ENCODE peak calls at places on chromosomes 13 and 19, in eight cellular contexts. C is epithelial cell of prostate; J is effector memory CD4-positive, alpha-beta T cell; G is prostate gland; L is dorsolateral prefrontal cortex; P is CD4-positive, alpha-beta T cell; Z is left ventricle myocardium inferior; U is right atrium auricular region. A is an unnamed sample.

GRCh38 chr19:47229674-47230121 is 1.3 kb downstream of the BBC3 start:
- DNase-seq in C (no peak), J (no peak), G (no peak), L (no peak), P (no peak), Z (no peak), U (no peak), A (no peak)

GRCh38 chr19:40685563-40685962 is 4.9 kb downstream of the NUMBL start:
- DNase-seq in C (no peak), J (no peak), G (no peak), L (no peak), P (no peak), Z (no peak), U (no peak), A (no peak)

GRCh38 chr13:79423801-79424642 is 18.0 kb upstream of the RBM26 start:
- DNase-seq in C (no peak), J (no peak), G (no peak), L (no peak), P (no peak), Z (no peak), U (no peak), A (no peak)

GRCh38 chr13:93409001-93409400 is 182.4 kb downstream of the GPC6 start:
- DNase-seq in C (no peak), J (no peak), G (no peak), L (no peak), P (no peak), Z (no peak), U (no peak), A (no peak)

GRCh38 chr19:33444238-33444992 is 70.9 kb downstream of the CEBPG start:
- DNase-seq in C (no peak), J (no peak), G (no peak), L (no peak), P (no peak), Z (peak), U (no peak), A (no peak)

GRCh38 chr13:66543780-66544179 is 686.4 kb downstream of the PCDH9 start:
- DNase-seq in C (no peak), J (no peak), G (no peak), L (no peak), P (no peak), Z (no peak), U (no peak), A (no peak)

GRCh38 chr19:43820098-43820860 is 6.8 kb upstream of the ZNF283 start:
- DNase-seq in C (no peak), J (no peak), G (no peak), L (peak), P (no peak), Z (peak), U (no peak), A (peak)

GRCh38 chr13:93446256-93446655 is 219.6 kb downstream of the GPC6 start:
- DNase-seq in C (no peak), J (no peak), G (no peak), L (no peak), P (no peak), Z (no peak), U (no peak), A (no peak)

GRCh38 chr13:59112375-59112774 is 1051.4 kb downstream of the DIAPH3 start:
- DNase-seq in C (no peak), J (no peak), G (no peak), L (peak), P (no peak), Z (no peak), U (peak), A (peak)

GRCh38 chr13:101972191-101972590 is 429.7 kb downstream of the FGF14 start:
- DNase-seq in C (no peak), J (no peak), G (no peak), L (no peak), P (no peak), Z (no peak), U (no peak), A (no peak)

GRCh38 chr19:5480427-5480836 is 25.2 kb downstream of the ZNRF4 start:
- DNase-seq in C (no peak), J (no peak), G (no peak), L (no peak), P (peak), Z (no peak), U (no peak), A (no peak)

GRCh38 chr13:55664178-55664577 is 1476.5 kb upstream of the PRR20A start:
- DNase-seq in C (no peak), J (no peak), G (no peak), L (no peak), P (no peak), Z (no peak), U (no peak), A (no peak)

GRCh38 chr19:42028304-42029216 is 34.5 kb upstream of the ATP1A3 start:
- DNase-seq in C (no peak), J (no peak), G (no peak), L (no peak), P (no peak), Z (no peak), U (no peak), A (no peak)

GRCh38 chr19:15457701-15458484 is 6.5 kb downstream of the RASAL3 start:
- DNase-seq in C (no peak), J (no peak), G (no peak), L (no peak), P (no peak), Z (no peak), U (no peak), A (no peak)

GRCh38 chr13:24865158-24865557 is 101.2 kb downstream of the RNF17 start:
- DNase-seq in C (no peak), J (no peak), G (no peak), L (no peak), P (no peak), Z (no peak), U (no peak), A (no peak)

GRCh38 chr19:6674868-6675305 is 4.9 kb upstream of the TNFSF14 start:
- DNase-seq in C (no peak), J (peak), G (no peak), L (no peak), P (peak), Z (peak), U (no peak), A (no peak)

GRCh38 chr19:49552749-49553148 is 24.9 kb downstream of the RCN3 start:
- DNase-seq in C (no peak), J (no peak), G (no peak), L (no peak), P (peak), Z (no peak), U (no peak), A (no peak)

GRCh38 chr13:26497991-26498423 is 59.5 kb upstream of the WASF3 start:
- DNase-seq in C (no peak), J (no peak), G (no peak), L (no peak), P (no peak), Z (no peak), U (no peak), A (no peak)

GRCh38 chr13:110875243-110875642 is 39.6 kb downstream of the ANKRD10 start:
- DNase-seq in C (no peak), J (no peak), G (no peak), L (no peak), P (no peak), Z (no peak), U (no peak), A (no peak)

GRCh38 chr13:30618186-30618937 is 642 bp downstream of the USPL1 start:
- DNase-seq in C (no peak), J (no peak), G (peak), L (no peak), P (no peak), Z (no peak), U (no peak), A (no peak)

GRCh38 chr13:78121459-78122348 is 203.1 kb upstream of the EDNRB start:
- DNase-seq in C (no peak), J (no peak), G (peak), L (peak), P (no peak), Z (peak), U (peak), A (no peak)

GRCh38 chr19:56642711-56643459 is at the start of gene SMIM17:
- DNase-seq in C (no peak), J (no peak), G (no peak), L (peak), P (no peak), Z (no peak), U (no peak), A (peak)

GRCh38 chr13:33228645-33229445 is 56.7 kb downstream of the STARD13 start:
- DNase-seq in C (no peak), J (no peak), G (no peak), L (no peak), P (no peak), Z (no peak), U (no peak), A (no peak)

GRCh38 chr13:97125810-97126738 is 96.1 kb upstream of the MBNL2 start:
- DNase-seq in C (peak), J (no peak), G (no peak), L (no peak), P (no peak), Z (peak), U (no peak), A (no peak)
- H3K27ac ChIP-seq in C (peak), J (no peak), G (peak), L (peak), P (no peak), Z (peak), U (peak), A (peak)

DNA sequence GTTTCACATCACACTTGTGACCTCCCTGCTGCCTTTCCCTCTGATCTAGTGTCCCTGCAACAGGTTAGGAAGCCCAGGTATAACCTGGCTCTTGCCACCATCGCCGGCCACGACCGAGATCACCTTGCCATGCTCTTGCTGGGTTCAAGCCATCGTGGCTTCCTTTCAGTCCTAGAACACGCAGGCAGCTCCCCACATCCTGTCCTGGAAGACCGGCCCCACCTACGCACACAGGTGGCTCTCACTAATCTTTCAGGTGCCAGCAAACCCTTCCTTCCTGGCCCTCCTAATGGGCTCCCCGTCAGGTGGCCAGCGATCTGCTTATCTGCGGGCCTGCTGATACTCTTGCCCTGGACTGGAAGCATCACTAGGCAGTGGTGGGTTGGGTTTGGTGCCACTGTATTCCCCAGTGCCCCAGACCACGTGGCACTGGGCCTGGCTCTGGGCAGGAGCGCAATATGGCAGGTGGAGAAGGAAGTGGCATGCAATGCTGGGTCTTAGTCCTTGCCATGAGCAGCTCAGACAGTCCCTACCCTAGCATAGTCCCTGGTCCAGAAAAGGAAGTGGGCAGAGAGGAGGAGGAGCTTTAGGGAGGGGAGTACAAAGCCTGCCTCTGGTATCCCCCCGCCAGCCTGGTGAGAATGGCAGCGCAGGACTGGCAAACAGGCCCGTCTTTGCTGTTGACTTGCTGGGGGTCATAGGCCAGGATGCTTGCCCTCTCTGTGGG is 11.8 kb downstream of the PPP1R37 start:
- DNase-seq in C (no peak), J (no peak), G (no peak), L (no peak), P (no peak), Z (no peak), U (no peak), A (no peak)
- H3K27ac ChIP-seq in C (no peak), J (no peak), G (no peak), L (peak), P (no peak), Z (peak), U (no peak), A (no peak)

GRCh38 chr13:44385847-44386246 is 12.2 kb downstream of the SERP2 start:
- DNase-seq in C (no peak), J (no peak), G (no peak), L (no peak), P (no peak), Z (no peak), U (no peak), A (no peak)
- H3K27ac ChIP-seq in C (no peak), J (no peak), G (no peak), L (no peak), P (no peak), Z (peak), U (no peak), A (no peak)

GRCh38 chr13:52868190-52868589 is 19.8 kb upstream of the PCDH8 start:
- DNase-seq in C (no peak), J (no peak), G (no peak), L (no peak), P (no peak), Z (no peak), U (no peak), A (no peak)
- H3K27ac ChIP-seq in C (no peak), J (no peak), G (no peak), L (no peak), P (no peak), Z (no peak), U (no peak), A (no peak)

GRCh38 chr13:113004126-113004525 is 35.1 kb downstream of the MCF2L start:
- DNase-seq in C (no peak), J (no peak), G (no peak), L (no peak), P (no peak), Z (no peak), U (no peak), A (no peak)

GRCh38 chr13:113002891-113003290 is 33.9 kb downstream of the MCF2L start:
- DNase-seq in C (no peak), J (no peak), G (no peak), L (no peak), P (no peak), Z (no peak), U (no peak), A (no peak)

GRCh38 chr13:113000575-113000974 is 31.6 kb downstream of the MCF2L start:
- DNase-seq in C (no peak), J (no peak), G (no peak), L (no peak), P (no peak), Z (no peak), U (no peak), A (no peak)

GRCh38 chr13:113001251-113002140 is 32.5 kb downstream of the MCF2L start:
- DNase-seq in C (no peak), J (no peak), G (peak), L (peak), P (no peak), Z (no peak), U (no peak), A (peak)

DNA sequence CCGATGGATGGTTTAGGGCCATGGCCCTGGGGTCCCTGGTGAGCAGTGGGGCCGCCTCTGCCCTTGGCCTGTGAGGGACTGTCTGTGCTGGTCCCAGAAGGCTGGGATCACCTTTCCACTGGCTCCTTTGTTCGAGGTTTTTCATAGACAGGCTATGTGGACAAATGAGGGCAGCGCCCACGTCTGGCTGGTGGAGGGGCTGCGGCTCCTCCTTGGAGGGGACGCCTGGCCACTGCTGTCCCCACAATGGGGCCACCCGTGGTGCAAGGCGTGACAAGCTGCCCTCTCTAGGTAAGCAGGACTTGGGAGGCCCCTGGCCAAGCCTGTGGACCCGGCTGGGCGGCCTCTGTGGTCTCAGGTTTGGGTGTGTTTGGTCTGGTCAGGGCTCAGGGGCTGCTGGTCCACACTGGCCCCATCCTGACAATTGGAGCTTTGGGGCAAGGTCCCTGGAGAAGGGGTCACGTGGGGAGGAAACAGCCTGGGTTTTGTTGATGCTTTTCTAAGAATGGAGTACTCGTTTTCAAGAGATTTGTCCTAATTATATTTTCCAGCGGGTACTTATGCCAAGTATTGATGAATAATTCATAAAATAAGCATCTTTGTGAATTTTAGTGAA is 33.3 kb downstream of the MCF2L start:
- DNase-seq in C (no peak), J (no peak), G (no peak), L (no peak), P (no peak), Z (no peak), U (no peak), A (no peak)
- H3K27ac ChIP-seq in C (no peak), J (no peak), G (peak), L (peak), P (no peak), Z (peak), U (peak), A (peak)

DNA sequence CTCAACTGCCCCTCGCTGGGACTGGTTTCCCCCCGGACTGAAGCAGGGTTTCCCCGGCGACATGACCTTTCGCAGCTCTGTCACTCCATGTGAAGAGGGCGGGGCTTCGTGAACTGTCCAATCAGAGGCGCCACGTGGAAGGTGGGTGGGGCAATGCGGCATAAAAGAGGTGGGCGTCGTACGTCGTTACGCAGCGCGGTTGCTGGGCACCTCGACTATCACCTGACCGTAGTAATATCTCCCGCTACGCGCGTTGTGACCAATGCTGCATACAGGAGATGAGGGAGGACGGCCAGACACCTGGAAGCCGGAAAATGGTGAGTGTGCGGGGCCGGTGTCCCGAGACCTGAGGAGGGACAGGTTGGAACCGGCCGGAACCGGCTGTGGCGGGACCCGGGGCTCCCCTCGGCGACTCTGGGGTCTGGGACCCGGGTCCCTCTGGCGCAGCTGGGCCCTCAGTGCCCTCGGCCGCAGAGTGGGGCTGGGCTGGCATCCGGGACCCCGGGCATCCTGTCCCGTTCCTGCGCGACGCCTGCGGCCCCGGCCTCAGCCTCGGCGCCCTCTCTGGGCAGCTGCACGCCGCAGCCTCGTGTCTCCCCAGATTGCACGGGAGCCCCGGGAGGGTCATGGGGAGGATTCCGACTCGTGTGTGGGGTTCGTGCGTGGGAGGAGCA is 32.1 kb downstream of the ZNF136 start:
- DNase-seq in C (peak), J (peak), G (peak), L (peak), P (peak), Z (peak), U (peak), A (peak)
- H3K27ac ChIP-seq in C (peak), J (no peak), G (peak), L (peak), P (no peak), Z (peak), U (peak), A (peak)